ENCODE peak calls at places on chromosome 13, in seven cellular contexts. C is upper lobe of right lung, E is cardiac muscle cell, Z is BE2C, J is PC-9, H is AG10803, N is neural progenitor cell. S is an unnamed sample.

GRCh38 chr13:45196622-45197021 is 4.2 kb downstream of the KCTD4 start:
- DNase-seq in C (no peak), Z (no peak), H (peak), E (peak), N (no peak), J (no peak), S (no peak)

GRCh38 chr13:59178344-59178743 is 985.4 kb downstream of the DIAPH3 start:
- DNase-seq in E (peak), J (no peak), Z (no peak), C (no peak), H (no peak), N (peak), S (no peak)

GRCh38 chr13:21176195-21176981 is at the start of the genes MRPL57 and SKA3:
- DNase-seq in H (peak), N (peak), E (peak), Z (peak), J (peak), C (peak), S (peak)

GRCh38 chr13:80379245-80379644 is 38.3 kb upstream of the SPRY2 start:
- DNase-seq in N (no peak), J (no peak), E (peak), Z (no peak), C (no peak), H (peak), S (no peak)

GRCh38 chr13:53028637-53029121 is at the start of gene OLFM4:
- DNase-seq in E (no peak), N (no peak), C (no peak), Z (no peak), J (no peak), H (no peak), S (no peak)

GRCh38 chr13:49110122-49110831 is 109.9 kb upstream of the MLNR start:
- DNase-seq in J (peak), E (peak), H (peak), C (peak), N (peak), Z (peak), S (peak)

GRCh38 chr13:77893066-77893465 is 25.6 kb downstream of the EDNRB start:
- DNase-seq in J (no peak), H (no peak), E (no peak), C (no peak), N (no peak), Z (no peak), S (no peak)

GRCh38 chr13:102555914-102556553 is 40.8 kb upstream of the TPP2 start:
- DNase-seq in C (no peak), H (peak), N (peak), J (no peak), E (peak), Z (peak), S (peak)

GRCh38 chr13:113528798-113529180 is 38.3 kb upstream of the DCUN1D2 start:
- DNase-seq in Z (no peak), N (no peak), E (no peak), H (no peak), J (no peak), C (no peak), S (no peak)

GRCh38 chr13:61778531-61778930 is 362.9 kb upstream of the PCDH20 start:
- DNase-seq in N (peak), E (no peak), Z (no peak), H (no peak), C (no peak), J (no peak), S (no peak)

GRCh38 chr13:94309997-94310842 is 169.3 kb downstream of the DCT start:
- DNase-seq in H (peak), Z (no peak), E (peak), N (no peak), J (no peak), C (no peak), S (no peak)

GRCh38 chr13:52173373-52173772 is 14.0 kb upstream of the NEK3 start:
- DNase-seq in N (no peak), E (no peak), H (no peak), C (no peak), J (no peak), Z (no peak), S (no peak)

GRCh38 chr13:94968040-94968756 is 255.9 kb upstream of the SOX21 start:
- DNase-seq in J (no peak), C (no peak), H (no peak), E (peak), Z (peak), N (peak), S (peak)

GRCh38 chr13:90396266-90396665 is 951.2 kb upstream of the MIR17HG start:
- DNase-seq in J (no peak), H (no peak), E (no peak), N (no peak), Z (no peak), C (no peak), S (no peak)

GRCh38 chr13:44176173-44176572 is 197.5 kb upstream of the SERP2 start:
- DNase-seq in Z (no peak), J (no peak), H (no peak), N (no peak), C (no peak), E (no peak), S (no peak)

DNA sequence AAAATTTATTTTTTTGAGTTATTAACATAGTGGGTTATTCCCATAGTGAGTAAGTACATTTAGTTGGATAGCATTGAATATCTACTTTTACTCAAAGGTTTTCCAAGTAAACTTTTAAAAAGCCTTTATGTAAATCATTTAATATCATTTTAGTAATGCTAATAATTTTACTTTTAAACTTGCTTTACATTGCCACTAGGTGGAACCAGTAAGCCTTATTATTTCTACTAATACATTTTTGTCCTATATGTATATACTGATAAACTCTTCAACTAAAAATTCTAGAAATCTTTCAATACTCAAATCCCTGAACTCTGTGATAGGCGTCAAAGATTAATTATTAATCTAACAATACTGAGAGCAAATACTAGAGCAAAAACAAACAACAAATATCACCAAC is 1709.2 kb upstream of the PCDH20 start:
- DNase-seq in N (no peak), J (no peak), E (peak), Z (no peak), H (peak), C (no peak), S (no peak)
- TF ChIP-seq CTCF in N (peak), J (peak), E (peak), Z (peak), H (peak), C (peak), S (peak)

DNA sequence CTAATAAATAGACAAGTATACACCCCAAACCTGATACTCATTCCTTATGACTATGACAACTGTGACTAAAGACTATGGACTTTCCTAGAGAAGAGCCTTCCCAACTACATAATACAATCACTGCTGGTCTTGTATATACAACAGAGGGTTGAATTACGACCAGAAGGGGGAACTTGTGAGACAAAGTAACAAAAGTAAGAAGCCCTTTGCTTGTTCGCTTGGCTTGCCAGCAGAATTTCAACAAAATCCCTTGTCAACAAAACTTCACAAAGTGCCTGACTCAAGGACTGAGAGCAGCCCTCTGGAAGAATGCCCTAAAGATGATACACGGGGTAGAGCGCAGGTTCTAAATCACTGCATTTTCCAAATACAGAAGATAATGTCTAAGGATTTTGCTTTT is 99.4 kb downstream of the WASF3 start:
- DNase-seq in N (peak), H (peak), E (peak), J (no peak), Z (no peak), C (no peak), S (no peak)
- TF ChIP-seq CTCF in N (peak), H (peak), E (peak), J (no peak), Z (peak), C (no peak), S (no peak)

GRCh38 chr13:110108348-110109139 is 198.4 kb downstream of the COL4A1 start:
- DNase-seq in Z (peak), C (peak), N (peak), J (peak), H (peak), E (peak), S (peak)
- TF ChIP-seq CTCF in Z (peak), C (peak), N (peak), J (peak), H (peak), E (peak), S (no peak)

GRCh38 chr13:71906438-71906837 is 39.4 kb upstream of the DACH1 start:
- DNase-seq in Z (no peak), E (no peak), C (no peak), J (no peak), N (no peak), H (no peak), S (no peak)
- TF ChIP-seq CTCF in Z (no peak), E (no peak), C (no peak), J (no peak), N (no peak), H (no peak), S (no peak)

GRCh38 chr13:69591437-69591836 is 516.2 kb upstream of the ATXN8OS start:
- DNase-seq in H (no peak), J (no peak), C (no peak), E (no peak), N (no peak), Z (no peak), S (no peak)

GRCh38 chr13:69589531-69589930 is 518.1 kb upstream of the ATXN8OS start:
- DNase-seq in H (no peak), J (no peak), N (no peak), E (no peak), Z (no peak), C (no peak), S (no peak)

GRCh38 chr13:69580255-69580654 is 527.4 kb upstream of the ATXN8OS start:
- DNase-seq in J (no peak), N (no peak), H (no peak), E (no peak), C (no peak), Z (no peak), S (no peak)

DNA sequence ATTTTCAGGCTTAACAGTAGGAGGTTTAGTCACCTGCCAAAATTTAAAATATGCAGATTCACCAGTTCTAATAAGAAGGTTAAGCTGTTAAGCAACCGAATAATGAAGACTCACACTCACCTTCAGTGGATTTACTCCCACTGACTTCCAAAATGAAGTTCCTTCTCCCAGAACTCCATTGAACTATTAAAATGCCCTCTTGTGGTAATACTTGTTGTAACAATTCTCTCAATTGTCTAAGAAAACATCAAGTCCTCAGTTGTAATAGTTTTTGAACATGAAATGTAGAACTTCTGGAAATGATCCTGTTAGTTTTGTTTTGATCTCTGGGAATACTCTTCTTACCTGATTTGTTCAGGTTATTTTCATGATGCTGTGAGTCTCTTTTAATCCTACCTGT is 522.0 kb upstream of the ATXN8OS start:
- DNase-seq in H (no peak), E (no peak), J (no peak), N (no peak), Z (no peak), C (no peak), S (no peak)
- TF ChIP-seq CTCF in H (no peak), E (no peak), J (no peak), N (peak), Z (peak), C (no peak), S (peak)

DNA sequence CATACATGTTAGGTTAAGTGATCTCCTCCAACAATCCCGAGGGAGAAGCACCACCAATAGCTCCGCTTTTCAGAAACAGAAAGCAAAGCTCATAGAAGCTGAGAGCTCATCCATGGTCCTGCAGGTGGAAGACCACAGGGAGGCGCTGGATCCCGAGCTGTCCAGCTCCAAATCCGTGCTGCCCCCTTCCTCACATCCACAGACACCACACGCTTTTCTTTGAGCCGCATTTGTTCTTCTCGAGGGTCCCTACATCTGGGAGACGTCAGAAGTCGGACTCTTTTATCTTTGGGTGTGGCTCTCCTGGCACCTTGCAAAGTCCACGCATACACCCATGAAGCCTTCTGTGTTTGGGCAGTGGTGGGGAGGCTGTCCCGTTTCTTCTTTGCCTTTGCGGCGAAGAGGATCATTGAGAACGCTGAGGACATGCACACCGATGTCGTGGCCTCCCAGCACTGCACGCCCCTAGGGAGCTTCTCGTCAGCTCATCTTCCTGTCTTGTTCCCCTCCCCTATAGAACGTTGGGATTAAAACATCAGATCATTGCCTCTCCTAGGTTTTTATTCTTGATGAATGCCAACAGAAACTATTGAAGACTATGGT is 184.8 kb downstream of the TEX29 start:
- DNase-seq in N (peak), H (no peak), C (no peak), J (no peak), Z (no peak), E (no peak), S (peak)
- TF ChIP-seq CTCF in N (peak), H (no peak), C (no peak), J (peak), Z (peak), E (no peak), S (peak)

S was measured in endothelial cell.